ENCODE peak calls at places on chromosomes 7 and 10, in six cellular contexts. B is transverse colon, S is HCT116, L is breast epithelium, H is upper lobe of left lung, W is stomach. D is an unnamed sample.
A peak's percentile ranks its signal among the peaks of the same experiment; 100 is the strongest.

GRCh38 chr7:148624735-148625134 is 34.2 kb downstream of the C7orf33 start:
- DNase-seq in L (no peak), B (no peak), S (no peak), W (no peak), H (no peak), D (no peak)

GRCh38 chr7:133936074-133936473 is 191.1 kb upstream of the LRGUK start:
- DNase-seq in S (no peak), W (no peak), H (no peak), L (no peak), B (no peak), D (no peak)

GRCh38 chr10:129970404-129971364 is 6.6 kb upstream of the EBF3 start:
- DNase-seq in L (no peak), B (no peak), S (no peak), H (no peak), W (no peak), D (no peak)

GRCh38 chr7:82235710-82236109 is 207.9 kb downstream of the CACNA2D1 start:
- DNase-seq in W (no peak), S (no peak), H (no peak), L (no peak), B (no peak), D (no peak)

GRCh38 chr7:2241580-2242540 is at the start of the genes MRM2 and NUDT1:
- DNase-seq in W (peak; percentile 90), H (peak; percentile 87), B (peak; percentile 87), L (peak; percentile 70), S (peak; percentile 56), D (peak; percentile 89)

GRCh38 chr7:99624487-99624886 is 7.7 kb downstream of the ZSCAN25 start:
- DNase-seq in H (no peak), W (no peak), L (no peak), B (peak; percentile 34), S (no peak), D (no peak)

GRCh38 chr10:78831001-78831400 is 237.8 kb upstream of the ZMIZ1 start:
- DNase-seq in H (no peak), W (no peak), S (no peak), L (no peak), B (no peak), D (no peak)

GRCh38 chr10:119104653-119105024 is 726 bp downstream of the DENND10 start:
- DNase-seq in H (peak; percentile 24), S (no peak), W (no peak), B (peak; percentile 24), L (no peak), D (no peak)

GRCh38 chr10:60397792-60398191 is 8.1 kb upstream of the ANK3 start:
- DNase-seq in L (no peak), S (no peak), W (no peak), B (no peak), H (no peak), D (no peak)

GRCh38 chr10:130040817-130041330 is 69.8 kb downstream of the C10orf143 start:
- DNase-seq in B (no peak), W (no peak), L (no peak), S (no peak), H (peak; percentile 14), D (no peak)

GRCh38 chr7:158344706-158345300 is 242.8 kb downstream of the PTPRN2 start:
- DNase-seq in S (no peak), H (peak; percentile 14), L (no peak), B (no peak), W (no peak), D (peak; percentile 26)

GRCh38 chr7:138546064-138546619 is 86.1 kb downstream of the TRIM24 start:
- DNase-seq in H (no peak), W (no peak), L (no peak), B (no peak), S (no peak), D (no peak)

GRCh38 chr10:4981722-4982471 is 18.7 kb downstream of the AKR1C1 start:
- DNase-seq in W (peak; percentile 74), B (peak; percentile 51), L (no peak), S (peak; percentile 26), H (peak; percentile 79), D (no peak)

GRCh38 chr7:102425639-102426267 is 7.6 kb upstream of the ORAI2 start:
- DNase-seq in W (peak; percentile 63), H (peak; percentile 82), L (peak; percentile 42), S (no peak), B (peak; percentile 83), D (no peak)

GRCh38 chr10:90885176-90885575 is 13.4 kb downstream of the RPP30 start:
- DNase-seq in H (no peak), B (no peak), L (no peak), W (no peak), S (no peak), D (no peak)

GRCh38 chr10:35259769-35260397 is 76.4 kb upstream of the CCNY start:
- DNase-seq in B (no peak), H (no peak), S (no peak), L (no peak), W (no peak), D (no peak)

GRCh38 chr10:3570855-3571266 is 214.1 kb downstream of the KLF6 start:
- DNase-seq in L (peak; percentile 61), S (no peak), H (no peak), B (no peak), W (no peak), D (no peak)
- TF ChIP-seq POLR2AphosphoS5 in L (no peak), S (no peak), H (no peak), B (no peak), W (no peak), D (no peak)

GRCh38 chr7:130914589-130915294 is 180.7 kb upstream of the KLF14 start:
- DNase-seq in S (no peak), H (no peak), L (no peak), W (no peak), B (no peak), D (no peak)
- TF ChIP-seq POLR2A in S (no peak), H (no peak), L (no peak), W (no peak), B (no peak), D (no peak)

DNA sequence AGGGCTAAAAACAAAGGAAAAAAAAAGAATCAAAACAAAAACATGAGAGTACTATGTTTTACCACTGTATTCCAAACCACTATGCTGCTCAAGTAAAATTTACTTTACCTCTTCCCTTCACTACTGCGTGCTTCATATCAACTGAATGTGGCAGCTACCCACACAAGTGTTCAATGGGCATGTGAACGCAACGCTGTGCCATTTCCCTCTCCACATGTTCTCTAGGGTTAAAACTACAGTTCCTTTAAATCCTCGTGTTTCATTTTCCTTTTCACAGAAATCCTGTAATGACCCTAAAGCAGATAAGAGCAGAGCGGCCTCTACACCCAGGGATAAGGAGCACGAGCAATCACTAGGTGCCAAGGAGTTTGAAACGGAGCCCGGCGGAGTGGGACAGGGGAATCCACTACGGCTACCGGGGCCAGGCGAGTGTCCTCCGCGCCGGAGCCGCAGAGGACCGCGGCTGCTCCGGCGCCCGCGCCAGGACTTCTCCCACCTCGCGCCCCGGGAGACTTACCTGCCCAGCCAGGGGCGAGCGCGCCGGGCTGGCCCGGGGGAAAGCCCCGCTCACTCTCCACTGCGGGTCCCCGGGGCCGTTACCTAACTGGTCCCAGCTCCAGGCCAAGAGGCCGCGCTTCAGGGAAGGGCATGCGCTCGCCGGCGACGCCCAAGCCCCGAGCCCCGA is 810 bp downstream of the NAMPT start:
- DNase-seq in W (peak; percentile 65), S (no peak), H (peak; percentile 63), L (peak; percentile 48), B (peak; percentile 65), D (peak; percentile 82)
- TF ChIP-seq POLR2AphosphoS5 in W (peak; percentile 76), S (no peak), H (peak; percentile 74), L (peak; percentile 63), B (peak; percentile 62), D (peak; percentile 17)

DNA sequence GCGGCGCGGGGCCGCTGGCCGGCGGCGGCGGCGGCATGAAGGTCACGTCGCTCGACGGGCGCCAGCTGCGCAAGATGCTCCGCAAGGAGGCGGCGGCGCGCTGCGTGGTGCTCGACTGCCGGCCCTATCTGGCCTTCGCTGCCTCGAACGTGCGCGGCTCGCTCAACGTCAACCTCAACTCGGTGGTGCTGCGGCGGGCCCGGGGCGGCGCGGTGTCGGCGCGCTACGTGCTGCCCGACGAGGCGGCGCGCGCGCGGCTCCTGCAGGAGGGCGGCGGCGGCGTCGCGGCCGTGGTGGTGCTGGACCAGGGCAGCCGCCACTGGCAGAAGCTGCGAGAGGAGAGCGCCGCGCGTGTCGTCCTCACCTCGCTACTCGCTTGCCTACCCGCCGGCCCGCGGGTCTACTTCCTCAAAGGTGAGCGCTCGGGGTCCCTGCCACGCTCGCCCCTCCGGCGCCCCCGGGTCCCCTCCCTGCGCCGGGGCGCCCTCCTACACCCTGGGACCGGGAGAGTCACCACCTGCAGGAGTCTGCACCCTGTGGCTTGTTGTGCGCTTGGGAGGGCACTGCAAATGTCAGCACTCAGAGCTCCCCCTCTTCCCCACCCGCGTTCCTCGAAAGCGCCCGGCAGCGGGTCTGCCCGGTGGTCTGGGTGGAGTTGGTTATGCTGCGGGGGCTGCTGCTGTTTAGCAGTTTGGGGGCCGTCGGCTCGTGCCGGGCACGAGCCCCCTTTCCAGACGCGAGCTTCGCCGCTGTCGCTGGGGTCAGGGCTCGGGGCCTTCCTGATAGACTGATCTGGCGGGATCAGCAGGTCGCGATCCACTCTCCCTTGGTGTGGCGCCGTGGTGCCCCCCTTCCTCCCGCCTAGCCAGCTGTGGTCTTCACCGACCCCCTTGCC is 627 bp downstream of the DUSP5 start:
- DNase-seq in L (peak; percentile 40), W (peak; percentile 51), H (peak; percentile 64), S (no peak), B (peak; percentile 52), D (peak; percentile 81)
- TF ChIP-seq POLR2A in L (no peak), W (no peak), H (no peak), S (no peak), B (no peak), D (no peak)

D was measured in suprapubic skin.